ENCODE peak calls at places on chromosome 13, in seven cellular contexts. P is PC-3; B is tibial artery; Z is GM23248; V is colonic mucosa; M is endodermal cell; N is effector memory CD4-positive, alpha-beta T cell. U is an unnamed sample. For H3K4me1, the result is how much of the 10 kb centered on the place peaks cover.

GRCh38 chr13:22569830-22570229 is 610.9 kb upstream of the SGCG start:
- DNase-seq in P (no peak), B (no peak), Z (no peak), V (no peak), M (no peak), N (no peak), U (no peak)

GRCh38 chr13:77896977-77897376 is 21.7 kb downstream of the EDNRB start:
- DNase-seq in P (peak), B (no peak), Z (peak), V (no peak), M (no peak), N (no peak), U (no peak)

GRCh38 chr13:26502826-26503225 is 54.7 kb upstream of the WASF3 start:
- DNase-seq in P (peak), B (peak), Z (peak), V (no peak), M (peak), N (no peak), U (no peak)

GRCh38 chr13:95122063-95122462 is 179.2 kb downstream of the ABCC4 start:
- DNase-seq in P (peak), B (no peak), Z (no peak), V (no peak), M (no peak), N (no peak), U (no peak)

GRCh38 chr13:89755729-89756492 is 1591.6 kb upstream of the MIR17HG start:
- DNase-seq in P (no peak), B (no peak), Z (no peak), V (no peak), M (no peak), N (no peak), U (no peak)

GRCh38 chr13:97369269-97369893 is 64.6 kb upstream of the RAP2A start:
- DNase-seq in P (no peak), B (no peak), Z (peak), V (no peak), M (no peak), N (no peak), U (no peak)

GRCh38 chr13:76707360-76707759 is 178.8 kb downstream of the KCTD12 start:
- DNase-seq in P (no peak), B (no peak), Z (peak), V (no peak), M (no peak), N (no peak), U (no peak)

GRCh38 chr13:80924596-80924995 is 583.7 kb upstream of the SPRY2 start:
- DNase-seq in P (no peak), B (peak), Z (no peak), V (no peak), M (no peak), N (no peak), U (no peak)

GRCh38 chr13:111856571-111856970 is 210.4 kb upstream of the SOX1 start:
- DNase-seq in P (no peak), B (no peak), Z (no peak), V (no peak), M (no peak), N (no peak), U (no peak)

GRCh38 chr13:75705395-75705794 is 69.3 kb downstream of the LMO7 start:
- DNase-seq in P (peak), B (no peak), Z (peak), V (no peak), M (no peak), N (no peak), U (no peak)

GRCh38 chr13:99875391-99875790 is 96.2 kb downstream of the ZIC5 start:
- DNase-seq in P (no peak), B (no peak), Z (no peak), V (no peak), M (no peak), N (no peak), U (no peak)
- H3K4me1 ChIP-seq in P (under half), B (under half), Z (under half), V (under half), M (under half), N (under half), U (under half)

GRCh38 chr13:50894504-50894903 is 15.1 kb upstream of the RNASEH2B start:
- DNase-seq in P (no peak), B (no peak), Z (no peak), V (no peak), M (no peak), N (no peak), U (no peak)
- H3K4me1 ChIP-seq in P (under half), B (under half), Z (under half), V (under half), M (under half), N (under half), U (under half)

GRCh38 chr13:30371649-30372265 is 50.5 kb upstream of the UBE2L5 start:
- DNase-seq in P (peak), B (no peak), Z (peak), V (peak), M (no peak), N (peak), U (no peak)

GRCh38 chr13:30373727-30374126 is 48.6 kb upstream of the UBE2L5 start:
- DNase-seq in P (no peak), B (no peak), Z (no peak), V (no peak), M (no peak), N (peak), U (no peak)

GRCh38 chr13:30377312-30377685 is 45.0 kb upstream of the UBE2L5 start:
- DNase-seq in P (peak), B (no peak), Z (no peak), V (no peak), M (no peak), N (no peak), U (no peak)

GRCh38 chr13:30376426-30377311 is 45.6 kb upstream of the UBE2L5 start:
- DNase-seq in P (peak), B (no peak), Z (no peak), V (peak), M (no peak), N (peak), U (no peak)

DNA sequence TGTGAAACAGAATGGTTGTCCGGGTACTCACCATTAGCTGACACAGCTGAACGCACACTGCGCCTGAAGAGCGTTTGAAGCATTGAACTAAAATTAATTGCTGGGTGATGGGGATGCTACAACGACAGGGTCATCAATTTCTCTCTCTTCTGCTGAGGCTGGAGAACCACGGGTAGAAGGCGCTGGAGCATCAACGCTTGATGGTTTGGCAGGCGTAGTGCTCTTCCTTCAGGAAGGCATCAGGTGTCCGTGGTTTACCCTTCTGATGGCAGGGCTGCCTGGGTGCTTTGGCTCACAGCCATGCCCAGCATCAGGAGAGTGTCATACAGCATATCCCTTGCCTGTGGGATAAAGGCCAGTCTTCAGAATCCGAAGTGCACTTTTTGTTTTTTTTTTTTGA is 46.9 kb upstream of the UBE2L5 start:
- DNase-seq in P (no peak), B (no peak), Z (no peak), V (no peak), M (no peak), N (no peak), U (no peak)
- H3K4me1 ChIP-seq in P (under half), B (under half), Z (under half), V (under half), M (under half), N (half or more), U (under half)

DNA sequence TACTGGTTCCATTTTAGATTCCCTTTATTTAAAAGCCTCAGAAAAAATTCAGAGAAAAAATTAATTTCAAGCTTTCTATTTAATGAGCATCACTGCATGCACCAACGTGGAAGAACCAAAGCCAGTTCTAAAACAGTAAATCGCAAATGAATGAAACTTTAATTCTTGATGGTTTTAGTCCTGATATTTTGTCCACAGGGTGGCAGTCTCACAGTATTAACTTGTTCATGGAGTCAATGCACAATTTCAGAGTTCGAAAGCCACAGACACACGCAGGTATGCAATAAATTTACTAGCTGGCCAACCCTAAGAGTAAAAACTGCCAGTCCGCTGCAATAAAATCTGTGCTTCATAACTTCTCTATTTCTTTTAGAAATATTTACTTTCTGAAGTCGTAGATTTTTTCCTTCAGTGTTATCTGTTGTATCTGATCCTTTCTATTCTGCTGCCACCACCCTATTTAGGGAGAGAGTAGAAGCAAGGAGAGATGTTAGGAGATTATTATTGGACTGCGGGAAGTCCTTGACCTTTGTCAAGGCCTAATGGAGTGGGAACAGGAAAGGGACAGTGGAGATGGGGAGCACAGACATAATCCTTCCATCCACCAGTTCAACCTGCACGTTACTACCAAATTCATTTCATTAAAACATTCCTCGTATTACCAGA is 7.0 kb upstream of the WBP4 start:
- DNase-seq in P (peak), B (no peak), Z (peak), V (peak), M (no peak), N (no peak), U (no peak)
- H3K4me1 ChIP-seq in P (under half), B (under half), Z (half or more), V (under half), M (under half), N (under half), U (under half)

DNA sequence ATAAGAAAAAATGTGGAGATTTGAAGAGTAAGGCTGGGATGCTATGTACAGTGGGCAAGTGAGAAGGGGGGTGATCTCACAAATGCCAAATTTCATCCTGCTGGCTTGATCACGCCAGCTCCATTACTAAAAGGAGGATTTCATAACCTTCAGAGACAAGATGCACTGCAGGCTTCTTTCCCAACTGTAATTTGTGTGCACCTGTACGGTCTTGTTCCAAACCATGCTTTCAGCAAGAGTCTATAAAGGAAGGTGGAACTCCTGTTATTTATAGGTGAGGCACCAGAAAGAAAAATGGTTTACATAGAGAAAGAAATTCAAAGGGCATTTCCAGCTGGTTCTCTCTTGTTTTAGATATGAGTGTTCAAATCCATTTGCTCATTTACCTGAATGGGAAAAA is 13.3 kb downstream of the EFNB2 start:
- DNase-seq in P (no peak), B (no peak), Z (no peak), V (no peak), M (no peak), N (no peak), U (no peak)
- H3K4me1 ChIP-seq in P (under half), B (under half), Z (under half), V (under half), M (under half), N (under half), U (under half)

GRCh38 chr13:45466359-45466758 is 1.6 kb downstream of the COG3 start:
- DNase-seq in P (no peak), B (no peak), Z (no peak), V (no peak), M (no peak), N (no peak), U (no peak)
- H3K4me1 ChIP-seq in P (under half), B (under half), Z (under half), V (under half), M (under half), N (under half), U (under half)

DNA sequence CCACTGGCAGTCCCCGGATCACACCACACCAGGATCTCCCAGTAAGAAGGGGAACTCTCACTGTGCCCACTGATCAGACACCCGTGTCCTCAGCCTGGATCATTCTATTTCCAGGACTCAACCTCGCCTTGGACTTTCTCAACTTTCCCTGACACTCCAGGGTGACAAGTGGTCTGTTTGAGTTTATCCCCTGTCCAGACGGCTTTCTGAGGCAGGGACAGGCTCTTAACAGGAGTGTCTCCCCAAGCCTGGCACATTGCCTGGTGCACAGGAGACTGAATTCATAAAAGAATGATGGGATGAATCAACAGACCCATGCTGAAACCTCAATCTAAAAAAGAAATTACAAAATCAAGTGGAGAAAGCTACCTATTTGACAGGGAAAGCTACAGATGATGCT is 606.6 kb downstream of the EFNB2 start:
- DNase-seq in P (no peak), B (no peak), Z (no peak), V (no peak), M (no peak), N (no peak), U (no peak)
- H3K4me1 ChIP-seq in P (under half), B (under half), Z (under half), V (under half), M (under half), N (under half), U (under half)

GRCh38 chr13:28621439-28621838 is 37.5 kb upstream of the POMP start:
- DNase-seq in P (no peak), B (no peak), Z (no peak), V (no peak), M (no peak), N (no peak), U (no peak)
- H3K4me1 ChIP-seq in P (under half), B (under half), Z (under half), V (under half), M (under half), N (under half), U (under half)